ENCODE peak calls at places on chromosomes 13 and 19, in seven cellular contexts. F, E, Q, K, C, O and R are unnamed samples.

GRCh38 chr19:35714601-35715354 is 3.0 kb upstream of the KMT2B start:
- DNase-seq in F (no peak), E (no peak), Q (no peak), K (peak), C (no peak), O (no peak), R (no peak)

GRCh38 chr13:67139551-67139950 is 90.6 kb downstream of the PCDH9 start:
- DNase-seq in F (no peak), E (no peak), Q (no peak), K (no peak), C (no peak), O (no peak), R (no peak)

GRCh38 chr19:55255618-55256423 is 3.0 kb downstream of the PPP6R1 start:
- DNase-seq in F (no peak), E (peak), Q (no peak), K (no peak), C (peak), O (no peak), R (no peak)

GRCh38 chr13:23289917-23290357 is 109.2 kb downstream of the SGCG start:
- DNase-seq in F (no peak), E (peak), Q (no peak), K (no peak), C (no peak), O (no peak), R (no peak)

GRCh38 chr19:28351761-28352160 is 861.2 kb downstream of the UQCRFS1 start:
- DNase-seq in F (no peak), E (peak), Q (no peak), K (no peak), C (no peak), O (no peak), R (no peak)

GRCh38 chr19:32223595-32224370 is 121.6 kb upstream of the ZNF507 start:
- DNase-seq in F (no peak), E (no peak), Q (no peak), K (peak), C (no peak), O (no peak), R (no peak)

GRCh38 chr19:5624154-5624663 is 1.3 kb downstream of the SAFB start:
- DNase-seq in F (no peak), E (peak), Q (no peak), K (peak), C (peak), O (no peak), R (peak)

GRCh38 chr13:83622422-83622784 is 259.9 kb downstream of the SLITRK1 start:
- DNase-seq in F (no peak), E (peak), Q (no peak), K (no peak), C (no peak), O (no peak), R (no peak)

GRCh38 chr19:3785938-3786824 is at the start of gene MATK:
- DNase-seq in F (no peak), E (no peak), Q (peak), K (peak), C (no peak), O (no peak), R (no peak)

GRCh38 chr13:19860884-19861655 is 2.4 kb downstream of the ZMYM5 start:
- DNase-seq in F (no peak), E (peak), Q (no peak), K (no peak), C (no peak), O (no peak), R (no peak)

GRCh38 chr13:29817604-29818378 is 32.6 kb downstream of the UBL3 start:
- DNase-seq in F (no peak), E (peak), Q (peak), K (no peak), C (no peak), O (no peak), R (no peak)

GRCh38 chr19:19356901-19357566 is 36.4 kb downstream of the MAU2 start:
- DNase-seq in F (no peak), E (no peak), Q (no peak), K (no peak), C (no peak), O (no peak), R (no peak)

GRCh38 chr13:41206467-41206866 is 12.1 kb upstream of the KBTBD7 start:
- DNase-seq in F (no peak), E (no peak), Q (no peak), K (no peak), C (no peak), O (no peak), R (no peak)

GRCh38 chr13:112998506-112999280 is 29.7 kb downstream of the MCF2L start:
- DNase-seq in F (no peak), E (no peak), Q (no peak), K (no peak), C (peak), O (no peak), R (no peak)

GRCh38 chr13:113836917-113837553 is 26.8 kb downstream of the GAS6 start:
- DNase-seq in F (peak), E (peak), Q (no peak), K (no peak), C (no peak), O (no peak), R (peak)

GRCh38 chr19:43743059-43743458 is 11.7 kb downstream of the SMG9 start:
- DNase-seq in F (no peak), E (peak), Q (no peak), K (no peak), C (no peak), O (no peak), R (no peak)

DNA sequence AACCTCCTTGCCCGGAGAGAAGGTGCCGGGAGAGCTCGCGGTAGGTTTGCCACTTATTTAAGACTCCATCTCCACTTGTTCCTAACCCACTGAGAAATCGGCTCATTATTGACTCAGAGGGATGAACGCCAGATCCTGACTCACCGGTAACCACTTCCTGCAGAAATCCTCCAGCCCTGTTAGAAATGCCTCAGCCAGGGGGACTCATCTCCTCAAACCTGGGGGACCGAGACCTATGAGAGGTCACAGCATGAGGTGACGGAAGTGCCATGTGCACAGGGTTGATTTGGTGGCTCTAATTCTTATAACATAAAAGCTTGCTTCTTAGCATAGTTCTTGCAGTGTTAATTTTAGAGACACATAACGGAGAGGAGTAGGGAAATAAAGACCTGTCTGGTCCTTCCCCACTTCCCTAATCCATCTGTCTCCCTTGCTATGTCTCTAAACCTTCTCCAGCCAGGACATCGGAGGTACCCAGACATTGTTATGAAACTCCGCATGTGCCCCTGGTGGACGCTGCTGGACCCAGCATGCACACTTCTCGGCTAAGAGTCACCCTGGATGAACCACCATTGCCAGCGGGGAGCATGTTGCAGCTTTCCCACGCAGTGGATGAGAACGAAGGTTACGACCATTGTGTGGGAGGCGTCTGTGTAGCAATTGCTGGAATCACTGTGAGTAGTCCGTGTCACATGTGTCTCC is 158.9 kb downstream of the EFNB2 start:
- DNase-seq in F (no peak), E (peak), Q (no peak), K (peak), C (no peak), O (no peak), R (no peak)
- TF ChIP-seq CTCF in F (no peak), E (peak), Q (no peak), K (peak), C (no peak), O (no peak), R (no peak)

GRCh38 chr19:58056261-58056660 is 2.8 kb upstream of the ZNF135 start:
- DNase-seq in F (no peak), E (no peak), Q (no peak), K (no peak), C (no peak), O (no peak), R (no peak)

GRCh38 chr19:58054792-58055482 is 4.1 kb upstream of the ZNF135 start:
- DNase-seq in F (no peak), E (peak), Q (no peak), K (peak), C (no peak), O (no peak), R (no peak)

GRCh38 chr19:58053480-58054156 is 5.5 kb upstream of the ZNF135 start:
- DNase-seq in F (no peak), E (no peak), Q (no peak), K (no peak), C (no peak), O (no peak), R (no peak)

GRCh38 chr19:58056861-58057260 is 2.2 kb upstream of the ZNF135 start:
- DNase-seq in F (no peak), E (no peak), Q (no peak), K (no peak), C (no peak), O (no peak), R (no peak)

DNA sequence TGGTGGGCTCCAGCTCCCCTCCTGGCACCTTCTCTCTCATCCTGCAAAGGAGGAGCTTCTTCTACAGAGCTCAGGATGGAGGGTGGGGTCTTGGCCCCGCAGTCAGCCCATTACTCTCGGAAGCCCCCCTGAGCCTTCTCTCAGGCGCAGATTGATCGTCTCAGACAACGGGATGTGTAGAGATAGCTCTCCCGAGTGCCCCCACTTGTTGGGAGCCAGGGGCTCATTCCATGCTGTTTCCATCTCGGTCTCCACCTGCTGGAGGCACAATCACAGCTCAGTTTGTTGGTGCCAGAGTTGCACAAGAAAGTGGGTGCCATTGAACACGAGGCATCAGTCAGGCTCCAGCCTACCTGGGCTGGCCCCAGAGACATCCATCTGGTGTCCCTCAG is 3.6 kb upstream of the ZNF135 start:
- DNase-seq in F (no peak), E (no peak), Q (no peak), K (no peak), C (no peak), O (no peak), R (no peak)
- H3K4me3 ChIP-seq in F (peak), E (no peak), Q (no peak), K (peak), C (no peak), O (peak), R (peak)

GRCh38 chr13:79680485-79680884 is 199.5 kb downstream of the NDFIP2 start:
- DNase-seq in F (no peak), E (no peak), Q (no peak), K (no peak), C (no peak), O (no peak), R (no peak)

GRCh38 chr13:79681069-79681468 is 200.1 kb downstream of the NDFIP2 start:
- DNase-seq in F (no peak), E (no peak), Q (no peak), K (peak), C (no peak), O (no peak), R (no peak)

GRCh38 chr13:79678100-79678499 is 197.1 kb downstream of the NDFIP2 start:
- DNase-seq in F (no peak), E (peak), Q (no peak), K (no peak), C (no peak), O (no peak), R (no peak)

GRCh38 chr13:79682164-79682563 is 201.2 kb downstream of the NDFIP2 start:
- DNase-seq in F (no peak), E (no peak), Q (no peak), K (no peak), C (no peak), O (no peak), R (no peak)

DNA sequence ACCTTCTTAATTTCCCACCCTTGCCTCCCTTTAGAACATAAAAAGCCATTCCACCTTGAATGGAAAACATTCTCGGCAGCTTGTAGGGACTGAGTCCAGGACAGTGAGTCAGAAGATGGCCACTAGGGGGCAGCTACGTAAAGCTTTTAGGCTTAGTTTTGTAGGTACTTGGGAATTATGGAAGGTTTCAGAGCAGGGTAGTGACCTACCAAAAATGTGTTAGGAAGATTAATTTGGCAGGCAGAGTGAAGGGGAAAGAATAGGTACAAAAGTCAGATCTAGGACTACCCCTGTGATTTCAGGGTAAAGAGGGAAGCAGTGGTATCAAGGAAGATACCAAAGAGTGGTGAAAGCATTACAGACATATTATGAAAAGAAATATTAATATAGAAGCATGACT is 198.4 kb downstream of the NDFIP2 start:
- DNase-seq in F (peak), E (peak), Q (peak), K (peak), C (peak), O (no peak), R (peak)
- TF ChIP-seq CTCF in F (peak), E (peak), Q (peak), K (peak), C (peak), O (peak), R (peak)

GRCh38 chr19:7682175-7682855 is 1.7 kb downstream of the TRAPPC5 start:
- DNase-seq in F (no peak), E (no peak), Q (no peak), K (peak), C (no peak), O (no peak), R (no peak)
- H3K4me3 ChIP-seq in F (peak), E (peak), Q (peak), K (peak), C (no peak), O (peak), R (peak)

GRCh38 chr19:48023518-48023917 is 20.4 kb downstream of the CABP5 start:
- DNase-seq in F (no peak), E (no peak), Q (no peak), K (no peak), C (no peak), O (no peak), R (no peak)
- TF ChIP-seq CTCF in F (no peak), E (no peak), Q (no peak), K (no peak), C (no peak), O (no peak), R (no peak)

GRCh38 chr19:1853295-1854031 is 5.2 kb upstream of the REXO1 start:
- DNase-seq in F (peak), E (peak), Q (peak), K (peak), C (peak), O (no peak), R (peak)

GRCh38 chr19:1855828-1856255 is 7.5 kb downstream of the KLF16 start:
- DNase-seq in F (peak), E (no peak), Q (no peak), K (no peak), C (no peak), O (no peak), R (no peak)

GRCh38 chr19:1854032-1854541 is 5.8 kb upstream of the REXO1 start:
- DNase-seq in F (no peak), E (no peak), Q (no peak), K (no peak), C (peak), O (no peak), R (peak)

GRCh38 chr19:1855040-1855827 is 7.0 kb upstream of the REXO1 start:
- DNase-seq in F (peak), E (peak), Q (peak), K (peak), C (peak), O (peak), R (peak)

GRCh38 chr19:1854542-1855039 is 6.3 kb upstream of the REXO1 start:
- DNase-seq in F (peak), E (no peak), Q (peak), K (peak), C (peak), O (no peak), R (no peak)
- H3K4me3 ChIP-seq in F (peak), E (no peak), Q (peak), K (peak), C (no peak), O (peak), R (no peak)

DNA sequence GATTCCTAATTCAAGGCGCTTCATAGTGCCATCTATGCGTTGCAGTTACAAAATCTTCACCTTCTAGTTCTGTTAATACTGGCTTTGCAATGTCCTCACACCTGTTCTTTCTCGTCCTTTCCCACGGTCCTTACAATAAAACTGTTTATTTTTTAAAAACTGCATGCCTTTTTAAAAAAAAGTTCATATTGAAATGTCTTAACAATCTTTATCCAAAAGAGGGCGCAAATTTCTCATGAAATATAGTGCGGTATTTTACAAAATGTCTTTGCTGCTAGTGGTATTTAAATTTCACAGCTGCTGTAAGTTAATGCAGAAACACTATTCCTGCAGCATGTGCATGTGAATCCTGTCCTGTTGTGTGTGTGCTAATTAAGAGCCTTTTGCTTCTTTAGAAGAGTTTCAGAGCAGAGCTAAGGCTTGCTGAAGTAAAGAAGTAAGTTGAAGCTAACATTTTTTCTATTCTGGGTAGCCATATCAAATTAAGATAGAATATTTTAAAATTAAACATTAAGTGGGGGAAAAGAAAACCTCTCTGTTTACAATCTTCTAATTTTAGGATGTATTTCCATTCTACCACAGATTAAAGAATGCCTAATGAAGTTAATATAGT is 15.8 kb upstream of the CLDN10 start:
- DNase-seq in F (no peak), E (no peak), Q (no peak), K (peak), C (no peak), O (no peak), R (no peak)
- TF ChIP-seq CTCF in F (peak), E (peak), Q (peak), K (no peak), C (no peak), O (peak), R (peak)